ENCODE peak calls at places on chromosome 13, in eight cellular contexts. H is H1, E is pancreas, Q is heart left ventricle, C is fibroblast of lung, Z is left ventricle myocardium inferior, W is brain microvascular endothelial cell, S is heart right ventricle. J is an unnamed sample.
A peak's percentile ranks its signal among the peaks of the same experiment; 100 is the strongest.

GRCh38 chr13:50779443-50780200 is 63.9 kb downstream of the DLEU7 start:
- DNase-seq in H (no peak), E (no peak), Q (no peak), C (no peak), Z (no peak), W (no peak), S (no peak), J (peak; percentile 44)

GRCh38 chr13:96519380-96519779 is 429.5 kb downstream of the HS6ST3 start:
- DNase-seq in H (no peak), E (no peak), Q (no peak), C (no peak), Z (no peak), W (no peak), S (no peak), J (no peak)

GRCh38 chr13:41178040-41178439 is 16.3 kb downstream of the KBTBD7 start:
- DNase-seq in H (no peak), E (no peak), Q (no peak), C (peak; percentile 25), Z (no peak), W (no peak), S (no peak), J (no peak)

GRCh38 chr13:23460309-23460708 is 26.8 kb upstream of the SACS start:
- DNase-seq in H (no peak), E (no peak), Q (no peak), C (no peak), Z (no peak), W (no peak), S (no peak), J (no peak)

GRCh38 chr13:111474136-111475002 is 153.9 kb downstream of the TEX29 start:
- DNase-seq in H (peak; percentile 25), E (no peak), Q (no peak), C (peak; percentile 19), Z (no peak), W (peak; percentile 38), S (no peak), J (peak; percentile 39)

GRCh38 chr13:80010286-80010831 is 330.6 kb downstream of the SPRY2 start:
- DNase-seq in H (no peak), E (no peak), Q (no peak), C (no peak), Z (no peak), W (no peak), S (no peak), J (no peak)

GRCh38 chr13:28623782-28624706 is 34.9 kb upstream of the POMP start:
- DNase-seq in H (no peak), E (no peak), Q (no peak), C (peak; percentile 5), Z (no peak), W (no peak), S (no peak), J (no peak)

GRCh38 chr13:45474584-45475454 is 10.1 kb downstream of the COG3 start:
- DNase-seq in H (no peak), E (no peak), Q (no peak), C (no peak), Z (no peak), W (no peak), S (no peak), J (no peak)

GRCh38 chr13:99211421-99212035 is 10.9 kb downstream of the UBAC2 start:
- DNase-seq in H (no peak), E (no peak), Q (no peak), C (no peak), Z (no peak), W (no peak), S (no peak), J (no peak)

GRCh38 chr13:29886446-29886845 is 36.0 kb upstream of the UBL3 start:
- DNase-seq in H (no peak), E (no peak), Q (no peak), C (no peak), Z (no peak), W (no peak), S (no peak), J (no peak)

GRCh38 chr13:111622051-111622531 is 301.6 kb downstream of the TEX29 start:
- DNase-seq in H (no peak), E (no peak), Q (no peak), C (no peak), Z (no peak), W (no peak), S (no peak), J (no peak)

GRCh38 chr13:23321534-23322241 is 111.8 kb downstream of the SACS start:
- DNase-seq in H (no peak), E (no peak), Q (peak; percentile 64), C (peak; percentile 98), Z (peak; percentile 38), W (peak; percentile 98), S (peak; percentile 31), J (no peak)

GRCh38 chr13:71033026-71033425 is 834.0 kb downstream of the DACH1 start:
- DNase-seq in H (no peak), E (no peak), Q (no peak), C (no peak), Z (no peak), W (no peak), S (no peak), J (no peak)

GRCh38 chr13:80173224-80173623 is 167.7 kb downstream of the SPRY2 start:
- DNase-seq in H (no peak), E (no peak), Q (peak; percentile 46), C (no peak), Z (no peak), W (no peak), S (peak; percentile 20), J (no peak)

DNA sequence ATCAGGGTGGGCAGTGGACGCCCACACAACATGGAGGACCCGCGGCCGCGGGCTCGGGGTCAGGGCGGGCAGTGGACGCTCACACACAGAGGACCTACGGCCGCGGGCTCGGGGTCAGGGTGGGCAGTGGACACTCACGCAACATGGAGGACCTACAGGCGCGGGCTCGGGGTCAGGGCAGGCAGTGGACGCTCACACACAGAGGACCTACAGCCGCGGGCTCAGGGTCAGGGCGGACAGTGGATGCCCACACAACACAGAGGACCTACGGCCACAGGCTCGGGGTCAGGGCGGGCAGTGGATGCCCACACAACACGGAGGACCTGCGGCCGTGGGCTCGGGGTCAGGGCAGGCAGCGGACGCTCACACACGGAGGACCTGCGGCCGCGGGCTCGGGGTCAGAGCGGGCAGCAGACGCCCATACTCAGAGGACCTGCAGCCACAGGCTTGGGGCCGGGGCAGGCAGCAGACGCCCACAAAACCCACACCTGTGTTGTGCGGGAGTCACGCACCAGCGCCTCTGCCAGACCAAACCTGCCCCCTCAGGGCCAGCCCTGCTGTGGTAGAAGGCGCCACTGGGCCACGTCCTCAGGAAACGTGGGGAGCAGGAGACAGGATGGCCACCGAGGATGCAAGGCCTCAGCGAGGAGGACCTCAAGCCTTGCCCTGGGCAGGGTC is 27.6 kb upstream of the C13orf46 start:
- DNase-seq in H (no peak), E (peak; percentile 64), Q (peak; percentile 17), C (no peak), Z (no peak), W (no peak), S (no peak), J (no peak)
- H3K36me3 ChIP-seq in H (no peaks in the 10 kb centered on the region), E (no peaks in the 10 kb centered on the region), Q (no peaks in the 10 kb centered on the region), C (peaks cover 38% of the 10 kb centered on the region), Z (peaks cover under 1% of the 10 kb centered on the region), W (peaks cover 33% of the 10 kb centered on the region), S (peaks cover 9% of the 10 kb centered on the region), J (peaks cover under 1% of the 10 kb centered on the region)

DNA sequence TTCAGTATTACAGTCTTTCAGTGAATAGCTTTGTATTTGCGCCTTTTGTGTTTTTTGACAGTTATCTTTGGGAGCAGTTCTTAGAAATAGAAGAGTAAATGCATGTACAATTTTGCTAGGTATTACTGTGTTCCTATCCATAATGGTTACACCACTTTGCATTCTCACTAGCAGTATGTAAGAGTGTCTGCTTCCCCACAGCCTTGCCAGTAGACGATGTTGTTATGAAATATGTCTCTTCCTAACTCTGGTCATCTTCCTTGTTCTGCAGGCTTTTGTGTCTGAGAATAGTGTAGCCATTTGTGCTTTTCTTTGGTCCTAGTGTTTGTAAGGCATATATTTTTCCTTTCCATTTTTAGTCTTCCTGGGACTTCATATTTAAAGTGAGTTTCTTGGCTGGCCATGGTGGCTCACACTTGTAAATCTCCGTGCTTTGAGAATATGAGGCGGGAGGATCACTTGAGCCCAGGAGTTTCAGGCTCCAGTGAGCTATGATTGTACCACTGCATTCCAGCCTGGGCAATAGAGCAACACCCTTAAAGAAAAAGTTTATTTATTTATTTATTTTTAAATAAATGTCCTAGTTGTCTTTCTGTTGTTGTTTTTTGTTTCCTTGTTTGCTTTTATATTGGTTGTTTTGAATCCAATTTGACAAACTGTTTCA is 140.3 kb downstream of the PDS5B start:
- DNase-seq in H (no peak), E (no peak), Q (no peak), C (no peak), Z (no peak), W (no peak), S (no peak), J (no peak)
- TF ChIP-seq CTCF in H (no peak), E (no peak), Q (no peak), C (no peak), Z (no peak), W (no peak), S (no peak), J (no peak)

GRCh38 chr13:101624210-101624922 is 171.9 kb downstream of the ITGBL1 start:
- DNase-seq in H (no peak), E (no peak), Q (no peak), C (no peak), Z (no peak), W (no peak), S (peak; percentile 7), J (no peak)

GRCh38 chr13:101624981-101625380 is 172.5 kb downstream of the ITGBL1 start:
- DNase-seq in H (no peak), E (no peak), Q (no peak), C (no peak), Z (no peak), W (no peak), S (no peak), J (no peak)

GRCh38 chr13:101628900-101629299 is 176.4 kb downstream of the ITGBL1 start:
- DNase-seq in H (no peak), E (no peak), Q (no peak), C (no peak), Z (no peak), W (no peak), S (no peak), J (no peak)

GRCh38 chr13:101627556-101627943 is 175.1 kb downstream of the ITGBL1 start:
- DNase-seq in H (no peak), E (no peak), Q (no peak), C (peak; percentile 28), Z (no peak), W (no peak), S (no peak), J (no peak)

GRCh38 chr13:101626925-101627555 is 174.6 kb downstream of the ITGBL1 start:
- DNase-seq in H (no peak), E (no peak), Q (no peak), C (no peak), Z (no peak), W (no peak), S (no peak), J (no peak)
- H3K4me3 ChIP-seq in H (no peak overlapping the region), E (no peak overlapping the region), Q (no peak overlapping the region), C (peak overlapping the region; percentile 49), Z (peak overlapping the region; percentile 54), W (no peak overlapping the region), S (peak overlapping the region; percentile 34), J (no peak overlapping the region)

DNA sequence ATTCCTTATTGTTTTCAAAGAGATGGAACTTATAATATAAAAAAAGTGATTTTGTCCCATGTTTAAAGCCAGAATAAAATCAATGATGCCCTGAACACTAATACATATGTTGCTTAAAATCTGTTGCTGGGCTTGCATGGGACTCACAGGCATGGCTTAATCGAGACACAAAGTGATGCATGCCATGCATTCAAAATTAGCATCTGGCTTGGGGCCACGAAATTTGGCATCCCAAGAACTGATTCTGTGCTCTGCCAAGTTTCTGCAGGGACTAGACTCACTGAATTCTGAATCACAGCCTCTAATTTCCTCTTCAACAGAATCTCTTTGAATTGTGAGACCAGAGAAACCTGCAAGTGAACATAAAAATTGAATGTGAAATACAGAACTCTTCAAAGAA is 109.2 kb downstream of the PCDH17 start:
- DNase-seq in H (no peak), E (no peak), Q (peak; percentile 48), C (peak; percentile 53), Z (peak; percentile 28), W (no peak), S (peak; percentile 43), J (no peak)
- H3K36me3 ChIP-seq in H (no peaks in the 10 kb centered on the region), E (no peaks in the 10 kb centered on the region), Q (no peaks in the 10 kb centered on the region), C (no peaks in the 10 kb centered on the region), Z (no peaks in the 10 kb centered on the region), W (no peaks in the 10 kb centered on the region), S (no peaks in the 10 kb centered on the region), J (no peaks in the 10 kb centered on the region)